ENCODE peak calls at places on chromosomes 16 and 17, in six cellular contexts. One of them, this sample, is unnamed.

GRCh38 chr17:13428611-13429042 is 173.1 kb downstream of the HS3ST3A1 start:
- DNase-seq in IMR-90: no peak
- DNase-seq in trophoblast cell: no peak
- DNase-seq in neuronal stem cell: no peak
- DNase-seq in H9: no peak
- DNase-seq in H1: no peak
- DNase-seq in this sample: no peak

GRCh38 chr16:67339453-67339852 is 12.8 kb downstream of the LRRC36 start:
- DNase-seq in IMR-90: peak
- DNase-seq in trophoblast cell: no peak
- DNase-seq in neuronal stem cell: no peak
- DNase-seq in H9: no peak
- DNase-seq in H1: no peak
- DNase-seq in this sample: peak

GRCh38 chr17:45577571-45578279 is 87.2 kb upstream of the PLEKHM1 start:
- DNase-seq in IMR-90: no peak
- DNase-seq in trophoblast cell: no peak
- DNase-seq in neuronal stem cell: no peak
- DNase-seq in H9: no peak
- DNase-seq in H1: no peak
- DNase-seq in this sample: peak

GRCh38 chr16:15536813-15537212 is 102.4 kb downstream of the BMERB1 start:
- DNase-seq in IMR-90: no peak
- DNase-seq in trophoblast cell: no peak
- DNase-seq in neuronal stem cell: no peak
- DNase-seq in H9: no peak
- DNase-seq in H1: no peak
- DNase-seq in this sample: no peak

GRCh38 chr17:2213291-2213960 is 90.2 kb downstream of the SMG6 start:
- DNase-seq in IMR-90: peak
- DNase-seq in trophoblast cell: peak
- DNase-seq in neuronal stem cell: no peak
- DNase-seq in H9: no peak
- DNase-seq in H1: no peak
- DNase-seq in this sample: peak

GRCh38 chr17:66570353-66571195 is 264.3 kb upstream of the CACNG5 start:
- DNase-seq in IMR-90: peak
- DNase-seq in trophoblast cell: no peak
- DNase-seq in neuronal stem cell: no peak
- DNase-seq in H9: peak
- DNase-seq in H1: no peak
- DNase-seq in this sample: peak

GRCh38 chr17:45729284-45729907 is 54.7 kb upstream of the CRHR1 start:
- DNase-seq in IMR-90: no peak
- DNase-seq in trophoblast cell: no peak
- DNase-seq in neuronal stem cell: no peak
- DNase-seq in H9: peak
- DNase-seq in H1: no peak
- DNase-seq in this sample: no peak

GRCh38 chr17:17635126-17635525 is 43.6 kb upstream of the PEMT start:
- DNase-seq in IMR-90: no peak
- DNase-seq in trophoblast cell: no peak
- DNase-seq in neuronal stem cell: no peak
- DNase-seq in H9: no peak
- DNase-seq in H1: no peak
- DNase-seq in this sample: no peak

GRCh38 chr17:31318298-31319190 is 2.9 kb downstream of the EVI2A start:
- DNase-seq in IMR-90: peak
- DNase-seq in trophoblast cell: peak
- DNase-seq in neuronal stem cell: no peak
- DNase-seq in H9: no peak
- DNase-seq in H1: no peak
- DNase-seq in this sample: peak

GRCh38 chr16:88099563-88099890 is 148.3 kb downstream of the BANP start:
- DNase-seq in IMR-90: no peak
- DNase-seq in trophoblast cell: no peak
- DNase-seq in neuronal stem cell: no peak
- DNase-seq in H9: no peak
- DNase-seq in H1: no peak
- DNase-seq in this sample: no peak

GRCh38 chr16:48498761-48499600 is 111.0 kb downstream of the N4BP1 start:
- DNase-seq in IMR-90: peak
- DNase-seq in trophoblast cell: no peak
- DNase-seq in neuronal stem cell: no peak
- DNase-seq in H9: no peak
- DNase-seq in H1: no peak
- DNase-seq in this sample: peak
- H3K14ac ChIP-seq in IMR-90: peak
- H3K14ac ChIP-seq in trophoblast cell: no peak
- H3K14ac ChIP-seq in neuronal stem cell: no peak
- H3K14ac ChIP-seq in H9: no peak
- H3K14ac ChIP-seq in H1: no peak
- H3K14ac ChIP-seq in this sample: peak

GRCh38 chr16:3030128-3030871 is 6.4 kb downstream of the BICDL2 start:
- DNase-seq in IMR-90: no peak
- DNase-seq in trophoblast cell: no peak
- DNase-seq in neuronal stem cell: no peak
- DNase-seq in H9: no peak
- DNase-seq in H1: peak
- DNase-seq in this sample: no peak
- H3K14ac ChIP-seq in IMR-90: no peak
- H3K14ac ChIP-seq in trophoblast cell: no peak
- H3K14ac ChIP-seq in neuronal stem cell: no peak
- H3K14ac ChIP-seq in H9: no peak
- H3K14ac ChIP-seq in H1: no peak
- H3K14ac ChIP-seq in this sample: no peak

DNA sequence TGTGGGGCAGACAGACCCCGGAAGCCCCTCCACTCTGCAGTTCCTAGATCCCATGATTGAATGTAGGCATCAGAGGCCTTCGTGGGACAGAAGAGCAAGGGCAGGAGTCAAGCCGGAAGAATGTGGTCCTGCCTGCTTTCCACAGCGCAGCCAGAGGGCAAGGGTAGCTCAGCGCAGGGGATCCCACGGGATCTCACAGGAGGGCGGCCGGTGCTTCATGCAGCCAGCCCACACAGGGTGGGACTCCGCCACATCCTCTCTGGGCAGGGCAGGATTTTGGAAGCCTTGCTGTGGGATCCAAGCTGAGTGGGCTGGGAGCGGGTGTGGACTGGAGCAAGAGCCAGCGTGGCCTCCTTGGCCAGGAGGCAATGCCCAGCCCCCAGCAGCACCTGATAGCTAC is 13.0 kb downstream of the KATNB1 start:
- DNase-seq in IMR-90: no peak
- DNase-seq in trophoblast cell: peak
- DNase-seq in neuronal stem cell: no peak
- DNase-seq in H9: peak
- DNase-seq in H1: no peak
- DNase-seq in this sample: no peak
- H3K14ac ChIP-seq in IMR-90: no peak
- H3K14ac ChIP-seq in trophoblast cell: no peak
- H3K14ac ChIP-seq in neuronal stem cell: peak
- H3K14ac ChIP-seq in H9: no peak
- H3K14ac ChIP-seq in H1: no peak
- H3K14ac ChIP-seq in this sample: no peak

GRCh38 chr17:77385750-77386501 is 245.2 kb downstream of the SEC14L1 start:
- DNase-seq in IMR-90: no peak
- DNase-seq in trophoblast cell: no peak
- DNase-seq in neuronal stem cell: no peak
- DNase-seq in H9: no peak
- DNase-seq in H1: no peak
- DNase-seq in this sample: no peak
- H3K14ac ChIP-seq in IMR-90: peak
- H3K14ac ChIP-seq in trophoblast cell: peak
- H3K14ac ChIP-seq in neuronal stem cell: peak
- H3K14ac ChIP-seq in H9: no peak
- H3K14ac ChIP-seq in H1: no peak
- H3K14ac ChIP-seq in this sample: no peak

GRCh38 chr16:58417600-58417999 is 25.3 kb downstream of the GINS3 start:
- DNase-seq in IMR-90: no peak
- DNase-seq in trophoblast cell: no peak
- DNase-seq in neuronal stem cell: no peak
- DNase-seq in H9: no peak
- DNase-seq in H1: no peak
- DNase-seq in this sample: no peak
- H3K14ac ChIP-seq in IMR-90: no peak
- H3K14ac ChIP-seq in trophoblast cell: no peak
- H3K14ac ChIP-seq in neuronal stem cell: no peak
- H3K14ac ChIP-seq in H9: no peak
- H3K14ac ChIP-seq in H1: no peak
- H3K14ac ChIP-seq in this sample: no peak

This sample was measured in mesenchymal stem cell.